ENCODE peak calls at places on chromosomes 4 and X, in six cellular contexts. N is upper lobe of left lung, F is psoas muscle, W is stomach, T is GM10248, B is esophagus squamous epithelium. E is an unnamed sample.
A peak's percentile ranks its signal among the peaks of the same experiment; 100 is the strongest.

GRCh38 chr4:36081185-36081584 is 163.1 kb downstream of the ARAP2 start:
- DNase-seq in N (no peak), F (no peak), W (no peak), T (peak; percentile 37), B (no peak), E (no peak)

GRCh38 chr4:23839279-23839678 is 50.6 kb downstream of the PPARGC1A start:
- DNase-seq in N (no peak), F (no peak), W (no peak), T (no peak), B (no peak), E (no peak)

GRCh38 chr4:81032805-81033684 is 2.5 kb downstream of the BMP3 start:
- DNase-seq in N (peak; percentile 25), F (no peak), W (no peak), T (no peak), B (no peak), E (no peak)

GRCh38 chrX:154014429-154015380 is 5.0 kb downstream of the IRAK1 start:
- DNase-seq in N (no peak), F (peak; percentile 34), W (no peak), T (no peak), B (no peak), E (no peak)

GRCh38 chr4:1047106-1047975 is 35.9 kb downstream of the FGFRL1 start:
- DNase-seq in N (no peak), F (peak; percentile 57), W (peak; percentile 85), T (no peak), B (no peak), E (peak; percentile 6)

GRCh38 chrX:109843963-109844751 is 111.1 kb upstream of the ACSL4 start:
- DNase-seq in N (peak; percentile 23), F (no peak), W (no peak), T (peak; percentile 28), B (no peak), E (no peak)

GRCh38 chrX:16918979-16919378 is 27.5 kb upstream of the REPS2 start:
- DNase-seq in N (no peak), F (no peak), W (no peak), T (no peak), B (no peak), E (no peak)

GRCh38 chrX:1205681-1206611 is 6.5 kb downstream of the CRLF2 start:
- DNase-seq in N (no peak), F (no peak), W (no peak), T (no peak), B (no peak), E (no peak)

GRCh38 chr4:184968784-184969201 is 49.5 kb upstream of the HELT start:
- DNase-seq in N (peak; percentile 87), F (peak; percentile 86), W (peak; percentile 89), T (no peak), B (no peak), E (no peak)

GRCh38 chr4:168059251-168059650 is 33.1 kb upstream of the ANXA10 start:
- DNase-seq in N (no peak), F (no peak), W (no peak), T (no peak), B (no peak), E (no peak)

GRCh38 chr4:156830356-156830755 is 141.2 kb downstream of the PDGFC start:
- DNase-seq in N (no peak), F (no peak), W (no peak), T (no peak), B (no peak), E (no peak)

GRCh38 chr4:46844325-46844917 is 64.6 kb downstream of the COX7B2 start:
- DNase-seq in N (peak; percentile 22), F (no peak), W (peak; percentile 33), T (peak; percentile 26), B (no peak), E (peak; percentile 59)

GRCh38 chr4:121822796-121823504 is 733 bp downstream of the CCNA2 start:
- DNase-seq in N (peak; percentile 22), F (no peak), W (peak; percentile 25), T (peak; percentile 50), B (no peak), E (peak; percentile 36)

GRCh38 chr4:121824950-121825349 is 1.3 kb upstream of the CCNA2 start:
- DNase-seq in N (no peak), F (no peak), W (no peak), T (no peak), B (no peak), E (no peak)

GRCh38 chr4:121822047-121822446 is 1.6 kb downstream of the CCNA2 start:
- DNase-seq in N (no peak), F (no peak), W (no peak), T (no peak), B (no peak), E (no peak)

GRCh38 chr4:121823505-121824170 is at the start of gene CCNA2:
- DNase-seq in N (peak; percentile 97), F (peak; percentile 97), W (peak; percentile 97), T (peak; percentile 97), B (peak; percentile 80), E (peak; percentile 92)

DNA sequence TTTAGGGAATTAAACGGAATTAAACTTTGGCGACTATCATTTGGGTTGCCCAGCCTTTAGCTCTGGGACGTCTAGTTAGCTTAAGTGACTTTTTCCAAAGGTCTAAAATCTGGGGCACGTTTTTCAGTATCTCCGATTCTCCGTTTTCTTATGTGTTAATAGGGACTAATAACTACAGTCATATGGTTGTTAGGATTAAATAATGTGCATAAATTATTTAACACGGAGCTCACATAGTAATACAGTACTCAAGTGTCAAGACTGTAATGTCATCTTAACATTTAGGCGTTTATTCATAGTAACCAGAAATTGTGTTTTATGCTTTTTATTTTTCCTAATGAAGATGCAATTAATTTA is 466 bp upstream of the CCNA2 start:
- DNase-seq in N (no peak), F (no peak), W (no peak), T (no peak), B (no peak), E (no peak)
- TF ChIP-seq CTCF in N (no peak), F (no peak), W (no peak), T (no peak), B (no peak), E (no peak)

GRCh38 chr4:26789208-26789607 is 71.4 kb upstream of the STIM2 start:
- DNase-seq in N (no peak), F (no peak), W (no peak), T (no peak), B (no peak), E (no peak)

GRCh38 chr4:26785766-26786165 is 74.9 kb upstream of the STIM2 start:
- DNase-seq in N (no peak), F (no peak), W (no peak), T (no peak), B (no peak), E (no peak)

GRCh38 chr4:26786916-26787315 is 73.7 kb upstream of the STIM2 start:
- DNase-seq in N (no peak), F (no peak), W (no peak), T (no peak), B (no peak), E (no peak)

GRCh38 chr4:26788341-26788733 is 72.3 kb upstream of the STIM2 start:
- DNase-seq in N (no peak), F (no peak), W (no peak), T (no peak), B (no peak), E (no peak)

DNA sequence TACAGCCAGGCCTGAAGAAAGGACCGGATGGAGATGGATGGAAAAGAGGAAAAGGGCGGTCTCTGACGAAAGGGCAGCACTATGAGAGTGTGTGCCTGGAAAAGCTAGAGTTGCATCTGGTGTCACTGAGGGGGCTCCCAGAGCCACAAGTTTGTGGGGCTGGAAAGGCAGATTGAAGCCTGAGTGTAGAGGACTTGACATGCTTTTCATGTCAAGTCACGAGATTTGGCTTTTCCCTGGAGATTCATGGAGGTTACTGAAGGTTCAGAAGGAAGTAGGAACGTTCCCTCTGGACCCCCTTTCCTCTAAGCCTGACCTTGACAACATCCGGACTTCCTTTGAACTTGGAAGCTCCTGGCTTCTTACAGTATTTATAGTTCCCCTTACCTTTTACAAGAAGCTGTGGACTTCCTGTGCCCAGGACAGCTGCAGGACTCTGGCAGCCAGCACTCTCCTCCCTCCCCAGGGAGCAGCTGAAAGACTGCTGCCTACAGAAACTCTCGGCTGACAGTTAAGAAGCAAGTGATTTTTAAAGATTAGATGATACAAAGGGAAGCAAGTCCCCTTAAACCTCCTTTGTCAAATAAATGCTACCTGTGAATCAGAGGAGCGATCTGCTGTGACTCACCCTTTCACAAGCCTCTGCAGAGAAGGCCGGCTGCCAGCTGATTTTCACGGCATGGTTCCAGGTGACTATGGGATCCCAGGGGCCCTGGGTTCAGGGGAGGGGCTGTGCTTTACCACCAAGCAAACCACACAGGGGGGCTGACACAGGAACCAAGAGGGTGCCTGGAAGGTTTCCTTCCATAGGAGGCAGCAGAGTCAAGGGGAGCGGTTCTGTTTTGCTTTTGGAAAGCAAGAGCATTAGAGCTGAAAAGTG is 72.9 kb upstream of the STIM2 start:
- DNase-seq in N (no peak), F (peak; percentile 78), W (peak; percentile 60), T (no peak), B (no peak), E (no peak)
- TF ChIP-seq CTCF in N (peak; percentile 47), F (peak; percentile 51), W (no peak), T (peak; percentile 12), B (peak; percentile 12), E (no peak)

GRCh38 chr4:98928505-98929340 is at the start of gene EIF4E:
- DNase-seq in N (peak; percentile 99), F (peak; percentile 99), W (peak; percentile 98), T (peak; percentile 94), B (peak; percentile 85), E (peak; percentile 89)
- TF ChIP-seq CTCF in N (no peak), F (no peak), W (no peak), T (no peak), B (no peak), E (no peak)

GRCh38 chrX:39152106-39152649 is 350.9 kb downstream of the MID1IP1 start:
- DNase-seq in N (peak; percentile 42), F (peak; percentile 60), W (peak; percentile 61), T (peak; percentile 46), B (no peak), E (peak; percentile 68)
- TF ChIP-seq CTCF in N (peak; percentile 52), F (peak; percentile 43), W (no peak), T (peak; percentile 49), B (peak; percentile 35), E (peak; percentile 66)

GRCh38 chr4:97761760-97762512 is 381.3 kb downstream of the STPG2 start:
- DNase-seq in N (no peak), F (no peak), W (no peak), T (no peak), B (no peak), E (no peak)
- TF ChIP-seq CTCF in N (no peak), F (no peak), W (no peak), T (no peak), B (no peak), E (no peak)